ENCODE peak calls at places on chromosomes 1 and 21, in nine cellular contexts. R is neural crest cell, Y is HFFc6, W is adrenal gland, M is bronchial epithelial cell, I is cardiac fibroblast, P is fibroblast of mammary gland, T is progenitor cell of endocrine pancreas, Z is uterus. Q is an unnamed sample.

GRCh38 chr1:44405804-44406743 is 1.0 kb downstream of the RNF220 start:
- DNase-seq in R (no peak), Y (no peak), W (no peak), M (no peak), I (peak; percentile 19), P (no peak), T (peak; percentile 14), Z (no peak), Q (peak; percentile 30)

GRCh38 chr1:203776636-203777035 is 11.7 kb downstream of the LAX1 start:
- DNase-seq in R (no peak), Y (no peak), W (no peak), M (peak; percentile 25), I (no peak), P (no peak), T (no peak), Z (no peak), Q (peak; percentile 12)

GRCh38 chr1:231236938-231237337 is 4.1 kb upstream of the GNPAT start:
- DNase-seq in R (no peak), Y (no peak), W (no peak), M (no peak), I (no peak), P (no peak), T (no peak), Z (no peak), Q (no peak)

GRCh38 chr1:84505167-84506001 is 802 bp upstream of the SPATA1 start:
- DNase-seq in R (no peak), Y (peak; percentile 28), W (no peak), M (peak; percentile 34), I (peak; percentile 73), P (peak; percentile 55), T (no peak), Z (peak; percentile 66), Q (no peak)

GRCh38 chr21:22791986-22792560 is 1793.9 kb downstream of the NCAM2 start:
- DNase-seq in R (peak; percentile 4), Y (peak; percentile 45), W (no peak), M (peak; percentile 25), I (peak; percentile 66), P (peak; percentile 28), T (no peak), Z (no peak), Q (peak; percentile 2)

GRCh38 chr1:111596499-111596898 is 23.1 kb upstream of the RAP1A start:
- DNase-seq in R (no peak), Y (no peak), W (no peak), M (no peak), I (no peak), P (no peak), T (no peak), Z (no peak), Q (no peak)

GRCh38 chr1:39159224-39160036 is 45.1 kb upstream of the MACF1 start:
- DNase-seq in R (no peak), Y (no peak), W (no peak), M (peak; percentile 95), I (peak; percentile 84), P (no peak), T (no peak), Z (no peak), Q (peak; percentile 63)

GRCh38 chr1:174266476-174266875 is 107.2 kb downstream of the RABGAP1L start:
- DNase-seq in R (no peak), Y (no peak), W (no peak), M (peak; percentile 3), I (no peak), P (peak; percentile 13), T (no peak), Z (no peak), Q (no peak)

GRCh38 chr1:61119085-61119484 is 36.7 kb downstream of the NFIA start:
- DNase-seq in R (no peak), Y (no peak), W (no peak), M (no peak), I (peak; percentile 47), P (peak; percentile 58), T (no peak), Z (no peak), Q (no peak)

GRCh38 chr1:184300446-184300845 is 86.4 kb upstream of the C1orf21 start:
- DNase-seq in R (no peak), Y (peak; percentile 26), W (no peak), M (peak; percentile 31), I (peak; percentile 53), P (peak; percentile 39), T (no peak), Z (no peak), Q (no peak)

GRCh38 chr1:68113961-68114360 is 63.5 kb upstream of the DIRAS3 start:
- DNase-seq in R (no peak), Y (no peak), W (no peak), M (no peak), I (no peak), P (no peak), T (no peak), Z (no peak), Q (no peak)

GRCh38 chr1:210535796-210536195 is 207.1 kb downstream of the HHAT start:
- DNase-seq in R (no peak), Y (no peak), W (no peak), M (no peak), I (no peak), P (no peak), T (no peak), Z (no peak), Q (no peak)

GRCh38 chr1:81304187-81304586 is 496.5 kb upstream of the ADGRL2 start:
- DNase-seq in R (no peak), Y (peak; percentile 27), W (no peak), M (peak; percentile 64), I (peak; percentile 68), P (peak; percentile 66), T (no peak), Z (no peak), Q (no peak)

GRCh38 chr1:100860397-100860991 is 34.1 kb downstream of the EXTL2 start:
- DNase-seq in R (no peak), Y (peak; percentile 53), W (no peak), M (peak; percentile 48), I (peak; percentile 82), P (peak; percentile 84), T (no peak), Z (no peak), Q (no peak)

GRCh38 chr1:10818262-10819197 is 22.1 kb upstream of the CASZ1 start:
- DNase-seq in R (no peak), Y (no peak), W (no peak), M (no peak), I (no peak), P (no peak), T (no peak), Z (no peak), Q (no peak)

GRCh38 chr1:7427901-7428300 is 343.2 kb upstream of the VAMP3 start:
- DNase-seq in R (no peak), Y (no peak), W (no peak), M (no peak), I (no peak), P (no peak), T (no peak), Z (no peak), Q (no peak)

GRCh38 chr1:185864889-185865288 is 130.7 kb downstream of the HMCN1 start:
- DNase-seq in R (no peak), Y (peak; percentile 88), W (no peak), M (peak; percentile 98), I (peak; percentile 98), P (peak; percentile 99), T (no peak), Z (no peak), Q (no peak)

GRCh38 chr1:86687595-86687994 is 16.8 kb upstream of the SH3GLB1 start:
- DNase-seq in R (no peak), Y (no peak), W (no peak), M (peak; percentile 52), I (peak; percentile 40), P (peak; percentile 31), T (no peak), Z (no peak), Q (no peak)

GRCh38 chr1:244269169-244269568 is 182.5 kb downstream of the ADSS2 start:
- DNase-seq in R (no peak), Y (no peak), W (no peak), M (no peak), I (no peak), P (no peak), T (no peak), Z (no peak), Q (peak; percentile 62)

GRCh38 chr1:15732686-15733081 is 3.4 kb upstream of the SLC25A34 start:
- DNase-seq in R (no peak), Y (no peak), W (no peak), M (no peak), I (no peak), P (no peak), T (no peak), Z (no peak), Q (no peak)
- TF ChIP-seq CTCF in R (no peak), Y (no peak), W (no peak), M (no peak), I (no peak), P (no peak), T (no peak), Z (no peak), Q (no peak)

GRCh38 chr21:41823166-41823565 is 56.0 kb downstream of the PRDM15 start:
- DNase-seq in R (no peak), Y (no peak), W (no peak), M (no peak), I (no peak), P (no peak), T (no peak), Z (no peak), Q (no peak)

GRCh38 chr21:41821081-41821755 is 54.4 kb upstream of the RIPK4 start:
- DNase-seq in R (no peak), Y (no peak), W (no peak), M (no peak), I (no peak), P (no peak), T (no peak), Z (no peak), Q (no peak)

GRCh38 chr21:41820384-41821080 is 53.7 kb upstream of the RIPK4 start:
- DNase-seq in R (no peak), Y (no peak), W (no peak), M (no peak), I (no peak), P (no peak), T (no peak), Z (no peak), Q (no peak)

GRCh38 chr21:41823906-41824305 is 55.2 kb downstream of the PRDM15 start:
- DNase-seq in R (no peak), Y (no peak), W (no peak), M (no peak), I (no peak), P (no peak), T (no peak), Z (no peak), Q (no peak)

GRCh38 chr21:41821756-41822431 is 55.0 kb upstream of the RIPK4 start:
- DNase-seq in R (no peak), Y (no peak), W (no peak), M (no peak), I (no peak), P (no peak), T (no peak), Z (no peak), Q (no peak)
- TF ChIP-seq CTCF in R (no peak), Y (peak; percentile 13), W (no peak), M (no peak), I (no peak), P (no peak), T (no peak), Z (no peak), Q (no peak)

GRCh38 chr1:41868241-41868953 is 50.3 kb downstream of the HIVEP3 start:
- DNase-seq in R (no peak), Y (no peak), W (no peak), M (peak; percentile 39), I (peak; percentile 33), P (peak; percentile 27), T (no peak), Z (no peak), Q (no peak)
- TF ChIP-seq CTCF in R (no peak), Y (peak; percentile 50), W (no peak), M (peak; percentile 2), I (no peak), P (peak; percentile 27), T (no peak), Z (no peak), Q (no peak)

GRCh38 chr1:197915797-197916686 is 1.1 kb upstream of the LHX9 start:
- DNase-seq in R (peak; percentile 69), Y (peak; percentile 85), W (no peak), M (peak; percentile 40), I (peak; percentile 62), P (peak; percentile 58), T (peak; percentile 55), Z (peak; percentile 46), Q (peak; percentile 88)
- TF ChIP-seq CTCF in R (peak; percentile 64), Y (peak; percentile 78), W (no peak), M (peak; percentile 57), I (peak; percentile 76), P (peak; percentile 50), T (peak; percentile 70), Z (no peak), Q (peak; percentile 72)

Q was measured in Calu3.